ENCODE peak calls at places on chromosomes 4 and X, in ten cellular contexts. One of them, this sample, is unnamed.

GRCh38 chrX:8711401-8711800 is 20.5 kb downstream of the ANOS1 start:
- DNase-seq in cardiac fibroblast: no peak
- DNase-seq in WERI-Rb-1: no peak
- DNase-seq in body of pancreas: no peak
- DNase-seq in HFFc6: no peak
- DNase-seq in ovary: no peak
- DNase-seq in WTC11: no peak
- DNase-seq in AG09309: no peak
- DNase-seq in CD8-positive, alpha-beta T cell: no peak
- DNase-seq in natural killer cell: no peak
- DNase-seq in this sample: no peak

GRCh38 chrX:10090319-10090718 is 66.5 kb upstream of the CLCN4 start:
- DNase-seq in CD8-positive, alpha-beta T cell: no peak
- DNase-seq in cardiac fibroblast: peak; percentile 21
- DNase-seq in WERI-Rb-1: no peak
- DNase-seq in HFFc6: no peak
- DNase-seq in AG09309: no peak
- DNase-seq in ovary: no peak
- DNase-seq in natural killer cell: no peak
- DNase-seq in body of pancreas: no peak
- DNase-seq in WTC11: no peak
- DNase-seq in this sample: no peak

GRCh38 chrX:37380256-37380655 is 31.1 kb downstream of the PRRG1 start:
- DNase-seq in HFFc6: no peak
- DNase-seq in WERI-Rb-1: no peak
- DNase-seq in natural killer cell: no peak
- DNase-seq in ovary: no peak
- DNase-seq in AG09309: no peak
- DNase-seq in cardiac fibroblast: no peak
- DNase-seq in CD8-positive, alpha-beta T cell: no peak
- DNase-seq in WTC11: no peak
- DNase-seq in body of pancreas: no peak
- DNase-seq in this sample: no peak

GRCh38 chr4:145709843-145710242 is 29.9 kb downstream of the C4orf51 start:
- DNase-seq in ovary: no peak
- DNase-seq in AG09309: peak; percentile 84
- DNase-seq in WERI-Rb-1: no peak
- DNase-seq in natural killer cell: no peak
- DNase-seq in CD8-positive, alpha-beta T cell: no peak
- DNase-seq in HFFc6: peak; percentile 97
- DNase-seq in body of pancreas: no peak
- DNase-seq in cardiac fibroblast: no peak
- DNase-seq in WTC11: no peak
- DNase-seq in this sample: no peak

GRCh38 chr4:4330794-4331193 is 40.7 kb downstream of the ZBTB49 start:
- DNase-seq in WTC11: no peak
- DNase-seq in body of pancreas: no peak
- DNase-seq in natural killer cell: no peak
- DNase-seq in HFFc6: no peak
- DNase-seq in AG09309: no peak
- DNase-seq in ovary: no peak
- DNase-seq in WERI-Rb-1: no peak
- DNase-seq in cardiac fibroblast: no peak
- DNase-seq in CD8-positive, alpha-beta T cell: no peak
- DNase-seq in this sample: no peak

GRCh38 chr4:129429566-129430339 is 333.8 kb downstream of the C4orf33 start:
- DNase-seq in cardiac fibroblast: peak; percentile 1
- DNase-seq in AG09309: no peak
- DNase-seq in WTC11: no peak
- DNase-seq in natural killer cell: no peak
- DNase-seq in HFFc6: no peak
- DNase-seq in WERI-Rb-1: no peak
- DNase-seq in ovary: no peak
- DNase-seq in body of pancreas: no peak
- DNase-seq in CD8-positive, alpha-beta T cell: no peak
- DNase-seq in this sample: no peak

GRCh38 chrX:136586386-136586785 is 54.4 kb downstream of the VGLL1 start:
- DNase-seq in body of pancreas: no peak
- DNase-seq in WERI-Rb-1: no peak
- DNase-seq in CD8-positive, alpha-beta T cell: no peak
- DNase-seq in ovary: no peak
- DNase-seq in cardiac fibroblast: peak; percentile 3
- DNase-seq in WTC11: no peak
- DNase-seq in HFFc6: no peak
- DNase-seq in AG09309: no peak
- DNase-seq in natural killer cell: peak; percentile 23
- DNase-seq in this sample: no peak

GRCh38 chrX:64642482-64642881 is 247.2 kb upstream of the MTMR8 start:
- DNase-seq in natural killer cell: no peak
- DNase-seq in body of pancreas: no peak
- DNase-seq in WERI-Rb-1: peak; percentile 24
- DNase-seq in ovary: no peak
- DNase-seq in HFFc6: no peak
- DNase-seq in CD8-positive, alpha-beta T cell: no peak
- DNase-seq in WTC11: peak; percentile 17
- DNase-seq in cardiac fibroblast: no peak
- DNase-seq in AG09309: no peak
- DNase-seq in this sample: no peak

GRCh38 chr4:6008092-6008551 is 10.1 kb downstream of the C4orf50 start:
- DNase-seq in WERI-Rb-1: no peak
- DNase-seq in natural killer cell: no peak
- DNase-seq in CD8-positive, alpha-beta T cell: no peak
- DNase-seq in body of pancreas: no peak
- DNase-seq in AG09309: no peak
- DNase-seq in cardiac fibroblast: no peak
- DNase-seq in ovary: no peak
- DNase-seq in HFFc6: no peak
- DNase-seq in WTC11: peak; percentile 57
- DNase-seq in this sample: no peak

GRCh38 chr4:65865489-65865888 is 195.2 kb upstream of the EPHA5 start:
- DNase-seq in AG09309: no peak
- DNase-seq in natural killer cell: no peak
- DNase-seq in WTC11: no peak
- DNase-seq in cardiac fibroblast: peak; percentile 29
- DNase-seq in WERI-Rb-1: no peak
- DNase-seq in HFFc6: no peak
- DNase-seq in CD8-positive, alpha-beta T cell: no peak
- DNase-seq in body of pancreas: no peak
- DNase-seq in ovary: no peak
- DNase-seq in this sample: no peak

GRCh38 chr4:25928956-25929336 is 14.9 kb downstream of the SMIM20 start:
- DNase-seq in CD8-positive, alpha-beta T cell: no peak
- DNase-seq in natural killer cell: no peak
- DNase-seq in WTC11: no peak
- DNase-seq in ovary: no peak
- DNase-seq in body of pancreas: no peak
- DNase-seq in AG09309: no peak
- DNase-seq in WERI-Rb-1: no peak
- DNase-seq in cardiac fibroblast: peak; percentile 49
- DNase-seq in HFFc6: no peak
- DNase-seq in this sample: no peak

GRCh38 chrX:34426334-34426733 is 230.8 kb downstream of the TMEM47 start:
- DNase-seq in CD8-positive, alpha-beta T cell: no peak
- DNase-seq in AG09309: no peak
- DNase-seq in WERI-Rb-1: no peak
- DNase-seq in body of pancreas: no peak
- DNase-seq in ovary: no peak
- DNase-seq in natural killer cell: no peak
- DNase-seq in HFFc6: peak; percentile 3
- DNase-seq in cardiac fibroblast: peak; percentile 12
- DNase-seq in WTC11: no peak
- DNase-seq in this sample: no peak

GRCh38 chr4:21512351-21512750 is 436.2 kb downstream of the KCNIP4 start:
- DNase-seq in WERI-Rb-1: peak; percentile 12
- DNase-seq in natural killer cell: no peak
- DNase-seq in AG09309: peak; percentile 13
- DNase-seq in HFFc6: peak; percentile 30
- DNase-seq in ovary: no peak
- DNase-seq in CD8-positive, alpha-beta T cell: no peak
- DNase-seq in body of pancreas: no peak
- DNase-seq in WTC11: no peak
- DNase-seq in cardiac fibroblast: peak; percentile 59
- DNase-seq in this sample: no peak

GRCh38 chrX:28802625-28803024 is 215.4 kb downstream of the IL1RAPL1 start:
- DNase-seq in body of pancreas: no peak
- DNase-seq in cardiac fibroblast: peak; percentile 4
- DNase-seq in CD8-positive, alpha-beta T cell: no peak
- DNase-seq in HFFc6: no peak
- DNase-seq in WERI-Rb-1: no peak
- DNase-seq in natural killer cell: no peak
- DNase-seq in AG09309: no peak
- DNase-seq in ovary: no peak
- DNase-seq in WTC11: no peak
- DNase-seq in this sample: no peak

GRCh38 chrX:138946941-138947340 is 235.4 kb upstream of the FGF13 start:
- DNase-seq in WERI-Rb-1: no peak
- DNase-seq in natural killer cell: no peak
- DNase-seq in WTC11: no peak
- DNase-seq in cardiac fibroblast: no peak
- DNase-seq in ovary: no peak
- DNase-seq in HFFc6: no peak
- DNase-seq in AG09309: no peak
- DNase-seq in body of pancreas: no peak
- DNase-seq in CD8-positive, alpha-beta T cell: no peak
- DNase-seq in this sample: no peak

GRCh38 chrX:83416273-83416672 is 91.8 kb upstream of the POU3F4 start:
- DNase-seq in CD8-positive, alpha-beta T cell: no peak
- DNase-seq in ovary: no peak
- DNase-seq in AG09309: no peak
- DNase-seq in WTC11: no peak
- DNase-seq in body of pancreas: no peak
- DNase-seq in HFFc6: no peak
- DNase-seq in WERI-Rb-1: no peak
- DNase-seq in natural killer cell: no peak
- DNase-seq in cardiac fibroblast: no peak
- DNase-seq in this sample: no peak
- TF ChIP-seq CTCF in CD8-positive, alpha-beta T cell: no peak
- TF ChIP-seq CTCF in ovary: no peak
- TF ChIP-seq CTCF in AG09309: no peak
- TF ChIP-seq CTCF in WTC11: no peak
- TF ChIP-seq CTCF in body of pancreas: peak; percentile 39
- TF ChIP-seq CTCF in HFFc6: peak; percentile 14
- TF ChIP-seq CTCF in WERI-Rb-1: no peak
- TF ChIP-seq CTCF in natural killer cell: no peak
- TF ChIP-seq CTCF in cardiac fibroblast: no peak
- TF ChIP-seq CTCF in this sample: no peak

DNA sequence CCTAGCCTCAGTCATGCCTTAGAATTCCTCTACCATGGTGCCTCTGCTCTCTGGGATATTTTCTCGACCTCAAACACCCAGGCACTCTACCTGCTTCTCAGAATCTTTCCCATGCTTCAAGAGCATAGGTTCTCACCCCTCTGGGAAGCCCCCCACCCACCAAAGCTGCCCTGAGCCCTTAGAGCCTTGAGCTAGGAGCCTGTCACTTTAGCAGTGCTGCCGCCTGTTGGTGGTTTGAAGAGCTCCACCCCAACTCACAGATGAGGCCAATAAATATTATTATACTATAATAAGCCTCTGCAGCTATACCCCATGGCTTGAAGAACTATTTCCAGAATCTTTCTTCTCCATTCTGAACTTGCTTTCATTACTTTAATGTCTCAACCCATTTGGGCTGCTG is 109.7 kb downstream of the RTL5 start:
- DNase-seq in body of pancreas: no peak
- DNase-seq in WTC11: peak; percentile 47
- DNase-seq in WERI-Rb-1: peak; percentile 34
- DNase-seq in natural killer cell: no peak
- DNase-seq in cardiac fibroblast: no peak
- DNase-seq in HFFc6: no peak
- DNase-seq in ovary: no peak
- DNase-seq in AG09309: no peak
- DNase-seq in CD8-positive, alpha-beta T cell: no peak
- DNase-seq in this sample: no peak
- TF ChIP-seq CTCF in body of pancreas: no peak
- TF ChIP-seq CTCF in WTC11: peak; percentile 45
- TF ChIP-seq CTCF in WERI-Rb-1: peak; percentile 60
- TF ChIP-seq CTCF in natural killer cell: peak; percentile 40
- TF ChIP-seq CTCF in cardiac fibroblast: peak; percentile 40
- TF ChIP-seq CTCF in HFFc6: peak; percentile 73
- TF ChIP-seq CTCF in ovary: no peak
- TF ChIP-seq CTCF in AG09309: peak; percentile 44
- TF ChIP-seq CTCF in CD8-positive, alpha-beta T cell: no peak
- TF ChIP-seq CTCF in this sample: no peak

GRCh38 chrX:13898084-13898483 is 81.2 kb upstream of the GPM6B start:
- DNase-seq in CD8-positive, alpha-beta T cell: no peak
- DNase-seq in WTC11: peak; percentile 16
- DNase-seq in natural killer cell: no peak
- DNase-seq in WERI-Rb-1: peak; percentile 34
- DNase-seq in HFFc6: peak; percentile 9
- DNase-seq in AG09309: no peak
- DNase-seq in body of pancreas: no peak
- DNase-seq in ovary: no peak
- DNase-seq in cardiac fibroblast: peak; percentile 62
- DNase-seq in this sample: no peak
- TF ChIP-seq CTCF in CD8-positive, alpha-beta T cell: no peak
- TF ChIP-seq CTCF in WTC11: no peak
- TF ChIP-seq CTCF in natural killer cell: no peak
- TF ChIP-seq CTCF in WERI-Rb-1: peak; percentile 36
- TF ChIP-seq CTCF in HFFc6: peak; percentile 39
- TF ChIP-seq CTCF in AG09309: no peak
- TF ChIP-seq CTCF in body of pancreas: no peak
- TF ChIP-seq CTCF in ovary: no peak
- TF ChIP-seq CTCF in cardiac fibroblast: peak; percentile 36
- TF ChIP-seq CTCF in this sample: no peak

GRCh38 chr4:89482248-89482647 is 174.6 kb upstream of the GPRIN3 start:
- DNase-seq in natural killer cell: no peak
- DNase-seq in cardiac fibroblast: peak; percentile 63
- DNase-seq in body of pancreas: no peak
- DNase-seq in WTC11: peak; percentile 18
- DNase-seq in ovary: no peak
- DNase-seq in HFFc6: peak; percentile 37
- DNase-seq in WERI-Rb-1: peak; percentile 69
- DNase-seq in CD8-positive, alpha-beta T cell: no peak
- DNase-seq in AG09309: no peak
- DNase-seq in this sample: no peak

GRCh38 chr4:89482926-89483595 is 175.5 kb upstream of the GPRIN3 start:
- DNase-seq in WERI-Rb-1: no peak
- DNase-seq in natural killer cell: no peak
- DNase-seq in cardiac fibroblast: no peak
- DNase-seq in CD8-positive, alpha-beta T cell: no peak
- DNase-seq in body of pancreas: no peak
- DNase-seq in WTC11: no peak
- DNase-seq in AG09309: no peak
- DNase-seq in ovary: no peak
- DNase-seq in HFFc6: no peak
- DNase-seq in this sample: no peak

GRCh38 chr4:89486042-89486441 is 178.4 kb upstream of the GPRIN3 start:
- DNase-seq in ovary: no peak
- DNase-seq in CD8-positive, alpha-beta T cell: no peak
- DNase-seq in natural killer cell: no peak
- DNase-seq in HFFc6: peak; percentile 41
- DNase-seq in AG09309: no peak
- DNase-seq in WERI-Rb-1: no peak
- DNase-seq in WTC11: no peak
- DNase-seq in body of pancreas: no peak
- DNase-seq in cardiac fibroblast: peak; percentile 71
- DNase-seq in this sample: no peak

GRCh38 chr4:89489338-89489771 is 181.8 kb upstream of the GPRIN3 start:
- DNase-seq in body of pancreas: no peak
- DNase-seq in AG09309: no peak
- DNase-seq in WTC11: peak; percentile 46
- DNase-seq in ovary: no peak
- DNase-seq in WERI-Rb-1: no peak
- DNase-seq in CD8-positive, alpha-beta T cell: no peak
- DNase-seq in natural killer cell: no peak
- DNase-seq in cardiac fibroblast: no peak
- DNase-seq in HFFc6: no peak
- DNase-seq in this sample: no peak

GRCh38 chr4:89486673-89487072 is 179.1 kb upstream of the GPRIN3 start:
- DNase-seq in CD8-positive, alpha-beta T cell: no peak
- DNase-seq in body of pancreas: no peak
- DNase-seq in HFFc6: no peak
- DNase-seq in natural killer cell: no peak
- DNase-seq in WERI-Rb-1: no peak
- DNase-seq in AG09309: no peak
- DNase-seq in ovary: no peak
- DNase-seq in WTC11: no peak
- DNase-seq in cardiac fibroblast: no peak
- DNase-seq in this sample: no peak
- TF ChIP-seq CTCF in CD8-positive, alpha-beta T cell: no peak
- TF ChIP-seq CTCF in body of pancreas: no peak
- TF ChIP-seq CTCF in HFFc6: no peak
- TF ChIP-seq CTCF in natural killer cell: no peak
- TF ChIP-seq CTCF in WERI-Rb-1: no peak
- TF ChIP-seq CTCF in AG09309: no peak
- TF ChIP-seq CTCF in ovary: no peak
- TF ChIP-seq CTCF in WTC11: no peak
- TF ChIP-seq CTCF in cardiac fibroblast: no peak
- TF ChIP-seq CTCF in this sample: no peak

This sample was measured in activated B cell treated with CpG ODN at 0.5 μM for 24 hours.